ENCODE peak calls at places on chromosomes 12 and 14, in seven cellular contexts. B is SK-N-DZ, X is EL, O is RPMI8226, E is DMS153, D is kidney tubule cell, R is KBM-7. J is an unnamed sample.

GRCh38 chr14:20415723-20416622 is 2.7 kb upstream of the TEP1 start:
- DNase-seq in B (peak), X (peak), O (peak), E (peak), D (peak), R (peak), J (peak)

GRCh38 chr14:65472189-65472588 is 59.7 kb downstream of the FUT8 start:
- DNase-seq in B (peak), X (no peak), O (no peak), E (peak), D (no peak), R (no peak), J (no peak)

GRCh38 chr12:45615268-45615667 is 114.2 kb upstream of the ARID2 start:
- DNase-seq in B (no peak), X (peak), O (no peak), E (peak), D (peak), R (no peak), J (peak)

GRCh38 chr12:80107221-80107620 is 7.9 kb downstream of the OTOGL start:
- DNase-seq in B (no peak), X (peak), O (no peak), E (no peak), D (no peak), R (no peak), J (peak)

GRCh38 chr14:70811065-70811464 is 1.8 kb upstream of the MAP3K9 start:
- DNase-seq in B (no peak), X (no peak), O (no peak), E (no peak), D (peak), R (no peak), J (no peak)

GRCh38 chr12:111686574-111687105 is 787 bp downstream of the ACAD10 start:
- DNase-seq in B (no peak), X (no peak), O (no peak), E (no peak), D (no peak), R (no peak), J (no peak)

GRCh38 chr12:15534322-15534721 is 212.0 kb downstream of the PTPRO start:
- DNase-seq in B (no peak), X (peak), O (peak), E (no peak), D (peak), R (peak), J (peak)

GRCh38 chr12:83471341-83471740 is 784.6 kb downstream of the TMTC2 start:
- DNase-seq in B (no peak), X (no peak), O (no peak), E (no peak), D (no peak), R (no peak), J (no peak)

GRCh38 chr14:35558680-35559079 is 24.7 kb downstream of the INSM2 start:
- DNase-seq in B (peak), X (no peak), O (no peak), E (no peak), D (no peak), R (no peak), J (no peak)

GRCh38 chr12:39372929-39373328 is 70.0 kb downstream of the KIF21A start:
- DNase-seq in B (no peak), X (peak), O (peak), E (no peak), D (peak), R (peak), J (no peak)

GRCh38 chr14:55073856-55074255 is 22.4 kb downstream of the MAPK1IP1L start:
- DNase-seq in B (no peak), X (peak), O (no peak), E (no peak), D (no peak), R (no peak), J (peak)

J was measured in EH.